ENCODE peak calls at places on chromosomes 13 and 19, in eight cellular contexts. One of them, this sample, is unnamed.

GRCh38 chr19:3725640-3726310 is 17.6 kb downstream of the TJP3 start:
- DNase-seq in AG08396: no peak
- DNase-seq in LHCN-M2: no peak
- DNase-seq in activated T-cell treated with anti-CD3 and anti-CD28 coated beads for 1 hour: no peak
- DNase-seq in CD4-positive, alpha-beta T cell: no peak
- DNase-seq in CD8-positive, alpha-beta memory T cell: no peak
- DNase-seq in stimulated activated CD4-positive, alpha-beta T cell treated with anti-CD3 and anti-CD28 coated beads, Interleukin-15, amount 100 ng/mL, for 1 hour: no peak
- DNase-seq in SK-N-MC: no peak
- DNase-seq in this sample: no peak

GRCh38 chr19:6528544-6529121 is 2.2 kb upstream of the TNFSF9 start:
- DNase-seq in activated T-cell treated with anti-CD3 and anti-CD28 coated beads for 1 hour: no peak
- DNase-seq in SK-N-MC: no peak
- DNase-seq in stimulated activated CD4-positive, alpha-beta T cell treated with anti-CD3 and anti-CD28 coated beads, Interleukin-15, amount 100 ng/mL, for 1 hour: no peak
- DNase-seq in CD4-positive, alpha-beta T cell: no peak
- DNase-seq in CD8-positive, alpha-beta memory T cell: no peak
- DNase-seq in LHCN-M2: no peak
- DNase-seq in AG08396: no peak
- DNase-seq in this sample: no peak

GRCh38 chr13:95382906-95383305 is 81.7 kb upstream of the ABCC4 start:
- DNase-seq in SK-N-MC: no peak
- DNase-seq in AG08396: no peak
- DNase-seq in CD8-positive, alpha-beta memory T cell: no peak
- DNase-seq in stimulated activated CD4-positive, alpha-beta T cell treated with anti-CD3 and anti-CD28 coated beads, Interleukin-15, amount 100 ng/mL, for 1 hour: no peak
- DNase-seq in CD4-positive, alpha-beta T cell: no peak
- DNase-seq in activated T-cell treated with anti-CD3 and anti-CD28 coated beads for 1 hour: no peak
- DNase-seq in LHCN-M2: no peak
- DNase-seq in this sample: no peak

GRCh38 chr13:50635504-50635903 is 208.0 kb downstream of the DLEU7 start:
- DNase-seq in CD4-positive, alpha-beta T cell: no peak
- DNase-seq in AG08396: no peak
- DNase-seq in stimulated activated CD4-positive, alpha-beta T cell treated with anti-CD3 and anti-CD28 coated beads, Interleukin-15, amount 100 ng/mL, for 1 hour: no peak
- DNase-seq in activated T-cell treated with anti-CD3 and anti-CD28 coated beads for 1 hour: no peak
- DNase-seq in CD8-positive, alpha-beta memory T cell: no peak
- DNase-seq in SK-N-MC: no peak
- DNase-seq in LHCN-M2: no peak
- DNase-seq in this sample: peak

GRCh38 chr19:31232220-31232619 is 117.0 kb downstream of the TSHZ3 start:
- DNase-seq in CD8-positive, alpha-beta memory T cell: no peak
- DNase-seq in SK-N-MC: no peak
- DNase-seq in activated T-cell treated with anti-CD3 and anti-CD28 coated beads for 1 hour: no peak
- DNase-seq in LHCN-M2: peak
- DNase-seq in CD4-positive, alpha-beta T cell: no peak
- DNase-seq in AG08396: no peak
- DNase-seq in stimulated activated CD4-positive, alpha-beta T cell treated with anti-CD3 and anti-CD28 coated beads, Interleukin-15, amount 100 ng/mL, for 1 hour: no peak
- DNase-seq in this sample: no peak

GRCh38 chr19:47284324-47284899 is 9.7 kb downstream of the INAFM1 start:
- DNase-seq in stimulated activated CD4-positive, alpha-beta T cell treated with anti-CD3 and anti-CD28 coated beads, Interleukin-15, amount 100 ng/mL, for 1 hour: no peak
- DNase-seq in CD4-positive, alpha-beta T cell: no peak
- DNase-seq in SK-N-MC: peak
- DNase-seq in activated T-cell treated with anti-CD3 and anti-CD28 coated beads for 1 hour: peak
- DNase-seq in CD8-positive, alpha-beta memory T cell: peak
- DNase-seq in AG08396: no peak
- DNase-seq in LHCN-M2: peak
- DNase-seq in this sample: peak

GRCh38 chr13:32212420-32212819 is 102.7 kb downstream of the ZAR1L start:
- DNase-seq in SK-N-MC: no peak
- DNase-seq in activated T-cell treated with anti-CD3 and anti-CD28 coated beads for 1 hour: no peak
- DNase-seq in stimulated activated CD4-positive, alpha-beta T cell treated with anti-CD3 and anti-CD28 coated beads, Interleukin-15, amount 100 ng/mL, for 1 hour: no peak
- DNase-seq in AG08396: peak
- DNase-seq in CD4-positive, alpha-beta T cell: no peak
- DNase-seq in LHCN-M2: peak
- DNase-seq in CD8-positive, alpha-beta memory T cell: no peak
- DNase-seq in this sample: no peak

GRCh38 chr19:14089662-14090508 is 666 bp downstream of the SAMD1 start:
- DNase-seq in SK-N-MC: no peak
- DNase-seq in LHCN-M2: peak
- DNase-seq in activated T-cell treated with anti-CD3 and anti-CD28 coated beads for 1 hour: no peak
- DNase-seq in stimulated activated CD4-positive, alpha-beta T cell treated with anti-CD3 and anti-CD28 coated beads, Interleukin-15, amount 100 ng/mL, for 1 hour: no peak
- DNase-seq in AG08396: peak
- DNase-seq in CD4-positive, alpha-beta T cell: peak
- DNase-seq in CD8-positive, alpha-beta memory T cell: peak
- DNase-seq in this sample: peak

GRCh38 chr19:45160870-45161714 is at the start of gene NKPD1:
- DNase-seq in AG08396: no peak
- DNase-seq in stimulated activated CD4-positive, alpha-beta T cell treated with anti-CD3 and anti-CD28 coated beads, Interleukin-15, amount 100 ng/mL, for 1 hour: no peak
- DNase-seq in CD8-positive, alpha-beta memory T cell: no peak
- DNase-seq in SK-N-MC: no peak
- DNase-seq in CD4-positive, alpha-beta T cell: no peak
- DNase-seq in activated T-cell treated with anti-CD3 and anti-CD28 coated beads for 1 hour: no peak
- DNase-seq in LHCN-M2: no peak
- DNase-seq in this sample: no peak

GRCh38 chr13:110154370-110155031 is 152.5 kb downstream of the COL4A1 start:
- DNase-seq in CD4-positive, alpha-beta T cell: no peak
- DNase-seq in LHCN-M2: no peak
- DNase-seq in CD8-positive, alpha-beta memory T cell: no peak
- DNase-seq in SK-N-MC: no peak
- DNase-seq in stimulated activated CD4-positive, alpha-beta T cell treated with anti-CD3 and anti-CD28 coated beads, Interleukin-15, amount 100 ng/mL, for 1 hour: no peak
- DNase-seq in activated T-cell treated with anti-CD3 and anti-CD28 coated beads for 1 hour: no peak
- DNase-seq in AG08396: no peak
- DNase-seq in this sample: no peak

GRCh38 chr13:40023608-40024577 is 368.4 kb downstream of the COG6 start:
- DNase-seq in CD4-positive, alpha-beta T cell: no peak
- DNase-seq in CD8-positive, alpha-beta memory T cell: no peak
- DNase-seq in AG08396: no peak
- DNase-seq in stimulated activated CD4-positive, alpha-beta T cell treated with anti-CD3 and anti-CD28 coated beads, Interleukin-15, amount 100 ng/mL, for 1 hour: no peak
- DNase-seq in activated T-cell treated with anti-CD3 and anti-CD28 coated beads for 1 hour: no peak
- DNase-seq in SK-N-MC: no peak
- DNase-seq in LHCN-M2: no peak
- DNase-seq in this sample: no peak

GRCh38 chr19:42132851-42133528 is 744 bp upstream of the POU2F2 start:
- DNase-seq in CD4-positive, alpha-beta T cell: peak
- DNase-seq in AG08396: peak
- DNase-seq in SK-N-MC: no peak
- DNase-seq in stimulated activated CD4-positive, alpha-beta T cell treated with anti-CD3 and anti-CD28 coated beads, Interleukin-15, amount 100 ng/mL, for 1 hour: peak
- DNase-seq in LHCN-M2: no peak
- DNase-seq in CD8-positive, alpha-beta memory T cell: peak
- DNase-seq in activated T-cell treated with anti-CD3 and anti-CD28 coated beads for 1 hour: peak
- DNase-seq in this sample: peak